ENCODE peak calls at places on chromosomes 4 and X, in four cellular contexts. F is cardiac fibroblast, M is astrocyte of the hippocampus, S is HEK293T. N is an unnamed sample.

GRCh38 chrX:73021361-73022092 is 18.8 kb downstream of the PABPC1L2B start:
- DNase-seq in F (no peak), M (no peak), S (no peak), N (no peak)

GRCh38 chr4:183561905-183562304 is 57.0 kb downstream of the ING2 start:
- DNase-seq in F (no peak), M (no peak), S (no peak), N (no peak)

GRCh38 chr4:6123976-6124375 is 76.4 kb downstream of the JAKMIP1 start:
- DNase-seq in F (no peak), M (no peak), S (no peak), N (no peak)

GRCh38 chr4:139232751-139233150 is 47.3 kb downstream of the MGARP start:
- DNase-seq in F (no peak), M (no peak), S (no peak), N (no peak)

GRCh38 chrX:154717824-154718223 is 33.1 kb downstream of the GAB3 start:
- DNase-seq in F (peak), M (peak), S (peak), N (no peak)

GRCh38 chrX:131331152-131331551 is 42.0 kb upstream of the IGSF1 start:
- DNase-seq in F (no peak), M (no peak), S (no peak), N (no peak)

GRCh38 chrX:40912576-40912975 is 172.7 kb upstream of the USP9X start:
- DNase-seq in F (no peak), M (no peak), S (no peak), N (no peak)

GRCh38 chr4:17336524-17336941 is 175.4 kb downstream of the QDPR start:
- DNase-seq in F (peak), M (peak), S (no peak), N (no peak)

GRCh38 chr4:155796031-155796430 is 37.2 kb downstream of the GUCY1B1 start:
- DNase-seq in F (peak), M (peak), S (peak), N (no peak)

GRCh38 chrX:16633754-16634153 is 16.2 kb upstream of the S100G start:
- DNase-seq in F (peak), M (no peak), S (no peak), N (peak)

GRCh38 chrX:118026631-118027030 is 90.0 kb downstream of the KLHL13 start:
- DNase-seq in F (no peak), M (no peak), S (no peak), N (no peak)

GRCh38 chr4:7391637-7392437 is 42.9 kb downstream of the PSAPL1 start:
- DNase-seq in F (no peak), M (no peak), S (no peak), N (no peak)

GRCh38 chr4:54872246-54872645 is 214.5 kb downstream of the KIT start:
- DNase-seq in F (no peak), M (peak), S (no peak), N (no peak)

GRCh38 chrX:118975831-118976598 is 1.6 kb downstream of the LONRF3 start:
- DNase-seq in F (peak), M (peak), S (peak), N (peak)

GRCh38 chrX:19683817-19684216 is 168.5 kb upstream of the MAP3K15 start:
- DNase-seq in F (no peak), M (no peak), S (no peak), N (no peak)

N was measured in fibroblast of the aortic adventitia.